ENCODE peak calls at places on chromosomes 11 and 22, in eight cellular contexts. O, M, S, V, D, I, L and B are unnamed samples.

GRCh38 chr22:47687364-47687655 is 924.9 kb downstream of the TBC1D22A start:
- DNase-seq in S (no peak), I (no peak), M (no peak), L (no peak), D (no peak), O (no peak), V (no peak), B (no peak)

GRCh38 chr22:24707477-24707816 is 67.1 kb downstream of the PIWIL3 start:
- DNase-seq in I (no peak), L (no peak), V (no peak), O (no peak), D (no peak), M (no peak), S (no peak), B (no peak)

GRCh38 chr11:56783448-56784041 is 35.0 kb upstream of the OR9G4 start:
- DNase-seq in D (no peak), O (no peak), V (peak), L (peak), S (peak), M (no peak), I (no peak), B (peak)

GRCh38 chr11:28877366-28877765 is 769.2 kb downstream of the METTL15 start:
- DNase-seq in M (no peak), S (no peak), D (no peak), O (no peak), L (no peak), V (no peak), I (no peak), B (no peak)

GRCh38 chr11:1952806-1953482 is 5.8 kb downstream of the MRPL23 start:
- DNase-seq in L (no peak), M (no peak), S (no peak), D (no peak), V (no peak), O (no peak), I (no peak), B (no peak)

GRCh38 chr11:126192386-126192785 is 19.1 kb downstream of the RPUSD4 start:
- DNase-seq in O (no peak), L (no peak), V (no peak), S (no peak), M (no peak), I (no peak), D (no peak), B (no peak)

GRCh38 chr11:130001491-130002351 is 914 bp downstream of the PRDM10 start:
- DNase-seq in D (peak), L (peak), O (peak), V (peak), S (peak), I (peak), M (no peak), B (peak)

GRCh38 chr22:26558246-26558895 is 31.6 kb downstream of the TPST2 start:
- DNase-seq in D (no peak), S (no peak), I (no peak), V (no peak), L (no peak), M (no peak), O (no peak), B (no peak)

GRCh38 chr11:115420524-115420923 is 83.7 kb downstream of the CADM1 start:
- DNase-seq in M (no peak), I (no peak), L (no peak), V (no peak), D (no peak), S (no peak), O (no peak), B (no peak)

GRCh38 chr11:14519692-14520085 is 497 bp downstream of the PSMA1 start:
- DNase-seq in M (no peak), D (no peak), O (no peak), L (no peak), I (no peak), S (peak), V (no peak), B (no peak)

GRCh38 chr11:129896062-129896461 is 684 bp upstream of the NFRKB start:
- DNase-seq in L (no peak), V (no peak), S (no peak), I (no peak), M (no peak), D (no peak), O (no peak), B (no peak)

GRCh38 chr11:123973816-123974215 is 3.8 kb downstream of the OR10S1 start:
- DNase-seq in O (no peak), D (no peak), I (no peak), S (peak), M (peak), L (no peak), V (peak), B (no peak)

GRCh38 chr11:132576706-132577105 is 955.6 kb downstream of the OPCML start:
- DNase-seq in M (no peak), V (peak), S (peak), D (peak), L (no peak), I (no peak), O (no peak), B (no peak)

GRCh38 chr11:92653448-92653847 is 316.0 kb upstream of the MTNR1B start:
- DNase-seq in S (no peak), V (no peak), M (no peak), O (no peak), I (no peak), L (no peak), D (no peak), B (no peak)

GRCh38 chr22:45603631-45604030 is 68.0 kb upstream of the ATXN10 start:
- DNase-seq in S (no peak), D (no peak), M (no peak), O (no peak), V (peak), L (no peak), I (no peak), B (no peak)

GRCh38 chr22:40533712-40534378 is 102.7 kb downstream of the MRTFA start:
- DNase-seq in S (peak), M (no peak), D (no peak), I (peak), L (no peak), O (peak), V (peak), B (peak)

GRCh38 chr11:102830328-102830727 is 13.1 kb downstream of the MMP3 start:
- DNase-seq in L (no peak), S (peak), D (no peak), V (no peak), M (no peak), I (no peak), O (no peak), B (no peak)

GRCh38 chr22:40196628-40197027 is 18.9 kb downstream of the TNRC6B start:
- DNase-seq in S (peak), D (no peak), I (no peak), V (peak), O (no peak), M (peak), L (no peak), B (no peak)

GRCh38 chr11:106503901-106504300 is 426.4 kb downstream of the AASDHPPT start:
- DNase-seq in M (no peak), O (no peak), I (no peak), D (no peak), V (no peak), L (no peak), S (no peak), B (no peak)

GRCh38 chr11:83044958-83045712 is 26.6 kb downstream of the RAB30 start:
- DNase-seq in V (peak), O (no peak), I (no peak), L (peak), D (no peak), S (peak), M (no peak), B (peak)

GRCh38 chr11:67276821-67277230 is 10.6 kb downstream of the GRK2 start:
- DNase-seq in D (peak), M (no peak), S (peak), V (peak), I (peak), O (no peak), L (no peak), B (no peak)

GRCh38 chr22:24859587-24859986 is 53.6 kb downstream of the SGSM1 start:
- DNase-seq in S (no peak), I (no peak), V (no peak), L (no peak), M (no peak), D (no peak), O (no peak), B (no peak)

GRCh38 chr22:22446527-22446926 is 62.0 kb downstream of the ZNF280B start:
- DNase-seq in D (no peak), L (no peak), V (no peak), M (no peak), O (no peak), S (no peak), I (no peak), B (no peak)

GRCh38 chr11:134950692-134951304 is 538.8 kb upstream of the B3GAT1 start:
- DNase-seq in S (no peak), M (no peak), V (peak), D (no peak), O (no peak), L (no peak), I (no peak), B (no peak)

GRCh38 chr11:82864268-82864667 is 36.0 kb downstream of the PRCP start:
- DNase-seq in M (no peak), O (no peak), L (peak), I (peak), S (peak), D (peak), V (peak), B (peak)